ENCODE peak calls at places on chromosome 22, in five cellular contexts. K is neural progenitor cell; W is CD4-positive, alpha-beta T cell; Q is heart left ventricle; U is testis. V is an unnamed sample.

GRCh38 chr22:38872831-38873248 is 824 bp upstream of the CBX6 start:
- DNase-seq in K (peak; percentile 75), W (no peak), Q (peak; percentile 82), U (peak; percentile 77), V (peak; percentile 70)

GRCh38 chr22:39343259-39344045 is 6.3 kb upstream of the SYNGR1 start:
- DNase-seq in K (peak; percentile 75), W (peak; percentile 51), Q (peak; percentile 60), U (peak; percentile 72), V (peak; percentile 76)

GRCh38 chr22:46250783-46251125 is 661 bp upstream of the CDPF1 start:
- DNase-seq in K (no peak), W (no peak), Q (no peak), U (no peak), V (peak; percentile 20)

GRCh38 chr22:27859336-27859735 is 57.8 kb upstream of the MN1 start:
- DNase-seq in K (no peak), W (no peak), Q (no peak), U (no peak), V (no peak)

GRCh38 chr22:39689421-39689820 is 118.9 kb downstream of the CACNA1I start:
- DNase-seq in K (no peak), W (no peak), Q (peak; percentile 30), U (no peak), V (no peak)

GRCh38 chr22:38292694-38293093 is 19.9 kb upstream of the TMEM184B start:
- DNase-seq in K (no peak), W (no peak), Q (no peak), U (no peak), V (no peak)

GRCh38 chr22:39994046-39994565 is 648 bp upstream of the FAM83F start:
- DNase-seq in K (no peak), W (peak; percentile 83), Q (no peak), U (no peak), V (peak; percentile 62)

GRCh38 chr22:36374603-36375024 is 13.2 kb downstream of the MYH9 start:
- DNase-seq in K (no peak), W (no peak), Q (no peak), U (no peak), V (no peak)

GRCh38 chr22:28594784-28595324 is 84.8 kb downstream of the TTC28 start:
- DNase-seq in K (peak; percentile 74), W (no peak), Q (no peak), U (no peak), V (no peak)

GRCh38 chr22:42500164-42500835 is 19.3 kb downstream of the RRP7A start:
- DNase-seq in K (peak; percentile 88), W (peak; percentile 83), Q (peak; percentile 94), U (peak; percentile 87), V (no peak)

DNA sequence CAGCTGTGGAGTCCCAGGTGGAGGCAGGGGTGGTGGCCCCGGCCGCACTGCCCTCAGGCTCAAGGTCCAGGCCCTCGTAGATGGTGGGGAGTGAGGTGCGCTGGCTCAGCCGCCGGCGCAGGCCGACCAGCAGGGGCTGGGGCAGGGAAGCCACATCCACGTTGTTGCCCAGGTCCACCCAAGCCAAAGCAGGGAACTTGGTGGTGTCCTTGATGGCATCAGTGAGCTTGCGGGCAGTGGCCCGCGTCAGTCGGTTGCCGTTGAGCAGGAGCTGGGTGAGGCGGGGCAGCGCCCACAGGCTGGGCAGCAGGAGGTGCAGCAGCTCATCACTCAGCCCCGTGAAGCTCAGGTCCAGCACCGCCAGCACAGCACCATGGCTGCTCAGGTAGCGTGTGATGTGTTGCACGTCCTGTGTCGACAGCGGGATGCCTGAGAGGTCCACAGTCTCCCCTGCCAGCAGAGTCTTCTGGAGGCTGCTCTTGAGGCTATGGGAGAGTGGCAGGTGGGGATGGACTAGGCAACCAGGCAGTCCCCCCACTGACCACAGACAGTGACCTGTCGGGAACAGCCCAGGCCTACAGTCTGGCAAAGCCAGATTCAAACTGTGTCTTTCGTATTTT is 6.8 kb downstream of the LRRC75B start:
- DNase-seq in K (no peak), W (no peak), Q (no peak), U (no peak), V (no peak)
- H3K9me3 ChIP-seq in K (no peaks in the 10 kb centered on the region), W (no peaks in the 10 kb centered on the region), Q (no peaks in the 10 kb centered on the region), U (no peaks in the 10 kb centered on the region), V (no peaks in the 10 kb centered on the region)

DNA sequence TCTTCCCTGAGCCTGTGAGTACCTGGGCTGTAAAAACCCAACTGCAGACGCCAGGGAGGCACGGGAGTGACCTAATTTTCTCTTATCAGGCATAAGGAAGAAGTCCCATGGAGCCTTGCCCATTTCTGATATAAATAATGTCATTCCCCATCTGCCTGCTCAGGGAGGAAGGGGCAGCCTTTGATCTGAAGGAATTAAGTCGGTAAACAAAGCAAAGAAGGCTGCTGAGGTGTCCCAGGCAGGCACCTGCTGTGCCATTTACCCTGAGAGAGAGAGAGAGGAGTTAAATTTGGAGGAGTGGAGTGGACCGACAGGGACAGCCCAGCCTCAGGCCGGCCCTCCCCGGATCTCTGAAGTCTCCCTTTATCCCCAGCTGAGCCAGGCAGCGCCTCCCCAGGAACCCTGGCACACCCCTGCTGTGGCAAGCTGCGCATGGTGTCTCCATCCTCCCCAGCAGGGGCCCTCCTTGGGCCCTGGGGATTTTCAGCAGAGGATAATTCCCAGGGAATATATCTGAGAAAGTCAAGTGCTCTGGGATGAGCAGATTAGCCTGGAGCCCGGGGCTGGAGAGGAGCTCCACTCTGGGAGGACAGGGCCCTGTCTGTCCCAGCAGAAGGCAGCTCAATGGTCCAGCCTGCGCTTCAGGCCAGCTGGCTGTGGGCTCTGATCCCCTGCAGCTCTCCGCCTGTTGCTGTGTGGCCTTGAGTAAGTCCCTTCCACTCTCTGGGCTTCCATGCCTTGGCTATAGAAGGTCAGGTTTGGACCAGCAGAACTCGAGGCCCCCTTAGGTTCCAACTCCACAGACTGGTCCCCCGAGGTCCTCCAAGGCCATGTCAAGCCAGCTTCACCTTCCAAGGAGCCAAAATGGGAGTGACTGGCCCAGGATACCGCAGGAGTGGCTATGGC is 17.5 kb upstream of the CABP7 start:
- DNase-seq in K (peak; percentile 58), W (no peak), Q (peak; percentile 26), U (no peak), V (peak; percentile 94)
- TF ChIP-seq CTCF in K (no peak), W (no peak), Q (no peak), U (no peak), V (peak; percentile 55)

DNA sequence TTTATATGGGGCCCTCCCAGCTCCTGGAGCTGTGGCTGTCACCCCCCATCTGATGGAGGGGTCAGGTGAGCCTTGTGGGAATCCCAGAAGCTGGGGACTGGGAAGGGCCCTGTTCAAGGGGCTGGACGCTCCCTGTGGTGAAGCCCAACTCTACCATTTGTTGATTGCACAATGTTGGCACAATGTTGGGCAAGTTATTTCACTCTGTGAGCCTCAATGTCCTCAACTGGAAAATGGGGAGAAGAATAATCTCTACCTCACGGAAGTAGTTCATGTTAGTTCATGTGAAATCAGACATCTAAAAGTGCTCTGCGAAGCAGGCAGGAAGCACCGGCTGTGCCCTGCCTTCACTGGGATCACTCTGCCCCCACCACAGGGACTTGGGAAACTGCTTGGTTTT is 817 bp upstream of the PRR5 start:
- DNase-seq in K (no peak), W (no peak), Q (no peak), U (no peak), V (no peak)
- H3K27ac ChIP-seq in K (no peak overlapping the region), W (peak overlapping the region; percentile 65), Q (no peak overlapping the region), U (no peak overlapping the region), V (no peak overlapping the region)

DNA sequence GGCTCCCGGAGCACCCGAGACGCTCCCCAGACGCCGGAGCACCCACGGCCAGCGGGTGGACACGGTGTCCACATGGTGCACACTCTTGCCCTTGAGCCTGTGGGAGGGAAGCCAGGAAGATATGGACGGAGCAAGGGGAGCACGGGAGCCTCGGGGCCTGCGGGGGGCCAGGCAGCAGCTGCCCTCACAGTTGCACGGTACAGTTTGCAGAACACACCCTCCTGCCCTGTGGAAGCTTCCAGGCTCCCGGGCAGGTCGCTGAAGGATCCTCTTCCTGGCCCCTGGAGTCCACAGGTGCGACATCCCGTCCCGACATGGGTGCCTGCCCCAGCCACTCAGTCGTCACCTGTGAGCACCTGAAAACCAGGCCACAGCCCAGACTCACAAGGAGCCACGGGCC is 253.5 kb downstream of the BRD1 start:
- DNase-seq in K (no peak), W (no peak), Q (no peak), U (no peak), V (no peak)
- H3K9me3 ChIP-seq in K (no peaks in the 10 kb centered on the region), W (no peaks in the 10 kb centered on the region), Q (peaks cover 3% of the 10 kb centered on the region), U (no peaks in the 10 kb centered on the region), V (no peaks in the 10 kb centered on the region)

GRCh38 chr22:20439928-20440575 is 2.4 kb upstream of the SCARF2 start:
- DNase-seq in K (no peak), W (no peak), Q (peak; percentile 23), U (no peak), V (no peak)
- TF ChIP-seq CTCF in K (no peak), W (no peak), Q (no peak), U (no peak), V (no peak)

DNA sequence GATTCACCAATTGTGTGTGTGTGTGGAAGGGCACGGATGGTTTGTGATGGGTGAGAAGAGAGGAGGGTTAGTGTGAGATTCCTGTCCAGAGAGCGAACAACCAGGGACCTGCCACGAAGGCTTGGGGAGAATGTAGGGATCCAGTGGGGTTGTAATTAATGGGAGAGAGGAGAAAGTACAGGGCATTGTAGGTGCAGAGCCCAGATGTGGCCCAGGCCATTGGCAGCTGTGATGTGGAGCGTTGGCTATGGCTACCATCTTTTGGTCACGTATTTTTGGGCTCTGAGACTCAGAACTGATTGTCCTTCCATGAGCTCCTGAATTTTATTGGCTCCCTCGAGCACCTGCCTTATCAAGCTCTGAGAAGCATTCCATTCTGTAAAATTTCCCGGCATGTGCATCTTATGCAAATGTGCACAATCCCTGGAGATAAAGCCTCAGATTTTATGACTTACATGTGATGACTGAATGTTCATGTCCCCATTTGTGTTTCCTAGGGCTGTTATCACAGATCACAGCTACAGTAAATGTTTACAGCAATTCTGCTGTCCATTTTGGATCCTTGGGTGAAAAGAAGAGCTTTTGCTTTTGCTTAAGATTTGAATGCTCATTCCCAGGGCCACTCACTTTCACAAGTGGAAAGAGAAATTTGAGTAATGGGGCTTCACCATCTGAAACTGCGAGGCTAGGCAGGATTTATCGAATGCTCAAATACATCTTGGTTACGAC is 33.1 kb downstream of the SLC5A1 start:
- DNase-seq in K (no peak), W (no peak), Q (no peak), U (no peak), V (no peak)
- H3K27ac ChIP-seq in K (no peak overlapping the region), W (no peak overlapping the region), Q (no peak overlapping the region), U (no peak overlapping the region), V (no peak overlapping the region)

DNA sequence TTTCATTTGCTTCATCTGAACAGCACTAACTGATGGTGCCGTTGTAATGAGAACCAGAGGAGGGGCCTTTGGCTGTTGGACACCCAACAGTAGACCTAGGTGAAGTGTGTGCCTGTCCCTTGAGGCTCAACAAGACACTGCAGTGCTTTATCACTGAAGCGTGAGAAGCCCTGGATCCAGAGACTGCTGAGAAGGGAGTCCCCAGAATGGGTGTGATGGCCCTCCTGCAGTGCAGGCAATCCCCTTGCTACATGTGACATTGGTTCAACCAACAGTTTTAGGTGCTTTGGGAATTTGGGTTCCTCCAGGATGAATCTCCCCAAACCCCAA is 125.6 kb downstream of the BRD1 start:
- DNase-seq in K (no peak), W (no peak), Q (no peak), U (no peak), V (no peak)
- H3K9me3 ChIP-seq in K (no peaks in the 10 kb centered on the region), W (peaks cover 15% of the 10 kb centered on the region), Q (peaks cover 23% of the 10 kb centered on the region), U (no peaks in the 10 kb centered on the region), V (peaks cover 16% of the 10 kb centered on the region)

V was measured in WERI-Rb-1.